ENCODE peak calls at places on chromosomes 6 and 20, in six cellular contexts. One of them, this sample, is unnamed.

GRCh38 chr20:62696431-62696957 is 12.1 kb upstream of the NTSR1 start:
- DNase-seq in GM10248: no peak
- DNase-seq in astrocyte of the spinal cord: no peak
- DNase-seq in foreskin fibroblast: no peak
- DNase-seq in mammary epithelial cell: no peak
- DNase-seq in MCF 10A: no peak
- DNase-seq in this sample: no peak

GRCh38 chr6:41284726-41285125 is 1.8 kb downstream of the TREM1 start:
- DNase-seq in GM10248: no peak
- DNase-seq in astrocyte of the spinal cord: no peak
- DNase-seq in foreskin fibroblast: peak
- DNase-seq in mammary epithelial cell: peak
- DNase-seq in MCF 10A: peak
- DNase-seq in this sample: peak

GRCh38 chr20:21702553-21703467 is 2.7 kb upstream of the PAX1 start:
- DNase-seq in GM10248: peak
- DNase-seq in astrocyte of the spinal cord: peak
- DNase-seq in foreskin fibroblast: peak
- DNase-seq in mammary epithelial cell: peak
- DNase-seq in MCF 10A: no peak
- DNase-seq in this sample: peak

GRCh38 chr20:57395111-57395959 is 4.1 kb downstream of the RBM38 start:
- DNase-seq in GM10248: no peak
- DNase-seq in astrocyte of the spinal cord: peak
- DNase-seq in foreskin fibroblast: peak
- DNase-seq in mammary epithelial cell: peak
- DNase-seq in MCF 10A: peak
- DNase-seq in this sample: peak

GRCh38 chr6:56733298-56733697 is 90.6 kb upstream of the DST start:
- DNase-seq in GM10248: no peak
- DNase-seq in astrocyte of the spinal cord: no peak
- DNase-seq in foreskin fibroblast: no peak
- DNase-seq in mammary epithelial cell: no peak
- DNase-seq in MCF 10A: no peak
- DNase-seq in this sample: no peak

GRCh38 chr20:16417001-16417400 is 156.2 kb downstream of the KIF16B start:
- DNase-seq in GM10248: no peak
- DNase-seq in astrocyte of the spinal cord: no peak
- DNase-seq in foreskin fibroblast: no peak
- DNase-seq in mammary epithelial cell: no peak
- DNase-seq in MCF 10A: no peak
- DNase-seq in this sample: no peak

GRCh38 chr6:145148392-145149175 is 586.7 kb downstream of the EPM2A start:
- DNase-seq in GM10248: no peak
- DNase-seq in astrocyte of the spinal cord: peak
- DNase-seq in foreskin fibroblast: peak
- DNase-seq in mammary epithelial cell: peak
- DNase-seq in MCF 10A: peak
- DNase-seq in this sample: peak

GRCh38 chr6:170212956-170213636 is 77.8 kb downstream of the DLL1 start:
- DNase-seq in GM10248: no peak
- DNase-seq in astrocyte of the spinal cord: no peak
- DNase-seq in foreskin fibroblast: no peak
- DNase-seq in mammary epithelial cell: no peak
- DNase-seq in MCF 10A: no peak
- DNase-seq in this sample: no peak

GRCh38 chr6:34951741-34952140 is 62.7 kb downstream of the ANKS1A start:
- DNase-seq in GM10248: no peak
- DNase-seq in astrocyte of the spinal cord: no peak
- DNase-seq in foreskin fibroblast: no peak
- DNase-seq in mammary epithelial cell: no peak
- DNase-seq in MCF 10A: no peak
- DNase-seq in this sample: no peak

GRCh38 chr6:121823437-121823851 is 388.0 kb downstream of the GJA1 start:
- DNase-seq in GM10248: no peak
- DNase-seq in astrocyte of the spinal cord: peak
- DNase-seq in foreskin fibroblast: peak
- DNase-seq in mammary epithelial cell: no peak
- DNase-seq in MCF 10A: no peak
- DNase-seq in this sample: peak

GRCh38 chr20:47233333-47234188 is 122.9 kb downstream of the ZMYND8 start:
- DNase-seq in GM10248: no peak
- DNase-seq in astrocyte of the spinal cord: peak
- DNase-seq in foreskin fibroblast: no peak
- DNase-seq in mammary epithelial cell: no peak
- DNase-seq in MCF 10A: no peak
- DNase-seq in this sample: peak

GRCh38 chr20:58921564-58921963 is 59.5 kb upstream of the NELFCD start:
- DNase-seq in GM10248: no peak
- DNase-seq in astrocyte of the spinal cord: no peak
- DNase-seq in foreskin fibroblast: no peak
- DNase-seq in mammary epithelial cell: no peak
- DNase-seq in MCF 10A: no peak
- DNase-seq in this sample: no peak

GRCh38 chr6:157669747-157670216 is 153.3 kb upstream of the SNX9 start:
- DNase-seq in GM10248: no peak
- DNase-seq in astrocyte of the spinal cord: peak
- DNase-seq in foreskin fibroblast: peak
- DNase-seq in mammary epithelial cell: peak
- DNase-seq in MCF 10A: peak
- DNase-seq in this sample: peak

GRCh38 chr6:111952326-111952725 is 79.1 kb upstream of the FYN start:
- DNase-seq in GM10248: no peak
- DNase-seq in astrocyte of the spinal cord: no peak
- DNase-seq in foreskin fibroblast: no peak
- DNase-seq in mammary epithelial cell: no peak
- DNase-seq in MCF 10A: no peak
- DNase-seq in this sample: peak

GRCh38 chr20:13552061-13552460 is 86.7 kb downstream of the TASP1 start:
- DNase-seq in GM10248: no peak
- DNase-seq in astrocyte of the spinal cord: peak
- DNase-seq in foreskin fibroblast: no peak
- DNase-seq in mammary epithelial cell: no peak
- DNase-seq in MCF 10A: no peak
- DNase-seq in this sample: no peak

GRCh38 chr6:45965787-45966186 is 49.9 kb downstream of the CLIC5 start:
- DNase-seq in GM10248: no peak
- DNase-seq in astrocyte of the spinal cord: peak
- DNase-seq in foreskin fibroblast: no peak
- DNase-seq in mammary epithelial cell: peak
- DNase-seq in MCF 10A: peak
- DNase-seq in this sample: peak

GRCh38 chr6:143774347-143774746 is 68.8 kb upstream of the LTV1 start:
- DNase-seq in GM10248: no peak
- DNase-seq in astrocyte of the spinal cord: no peak
- DNase-seq in foreskin fibroblast: no peak
- DNase-seq in mammary epithelial cell: no peak
- DNase-seq in MCF 10A: no peak
- DNase-seq in this sample: no peak

GRCh38 chr6:10384719-10385511 is 30.0 kb downstream of the TFAP2A start:
- DNase-seq in GM10248: no peak
- DNase-seq in astrocyte of the spinal cord: no peak
- DNase-seq in foreskin fibroblast: no peak
- DNase-seq in mammary epithelial cell: no peak
- DNase-seq in MCF 10A: no peak
- DNase-seq in this sample: no peak

GRCh38 chr6:4653141-4653540 is 123.1 kb upstream of the CDYL start:
- DNase-seq in GM10248: no peak
- DNase-seq in astrocyte of the spinal cord: no peak
- DNase-seq in foreskin fibroblast: no peak
- DNase-seq in mammary epithelial cell: no peak
- DNase-seq in MCF 10A: no peak
- DNase-seq in this sample: no peak

GRCh38 chr6:165777680-165778079 is 114.6 kb upstream of the PDE10A start:
- DNase-seq in GM10248: no peak
- DNase-seq in astrocyte of the spinal cord: no peak
- DNase-seq in foreskin fibroblast: no peak
- DNase-seq in mammary epithelial cell: no peak
- DNase-seq in MCF 10A: no peak
- DNase-seq in this sample: no peak

GRCh38 chr6:130602151-130602770 is 224.9 kb upstream of the SMLR1 start:
- DNase-seq in GM10248: no peak
- DNase-seq in astrocyte of the spinal cord: peak
- DNase-seq in foreskin fibroblast: peak
- DNase-seq in mammary epithelial cell: peak
- DNase-seq in MCF 10A: peak
- DNase-seq in this sample: peak

GRCh38 chr6:136527831-136528230 is 22.4 kb downstream of the MAP7 start:
- DNase-seq in GM10248: no peak
- DNase-seq in astrocyte of the spinal cord: no peak
- DNase-seq in foreskin fibroblast: peak
- DNase-seq in mammary epithelial cell: no peak
- DNase-seq in MCF 10A: no peak
- DNase-seq in this sample: no peak

GRCh38 chr6:136525586-136526195 is 24.5 kb downstream of the MAP7 start:
- DNase-seq in GM10248: no peak
- DNase-seq in astrocyte of the spinal cord: no peak
- DNase-seq in foreskin fibroblast: no peak
- DNase-seq in mammary epithelial cell: peak
- DNase-seq in MCF 10A: no peak
- DNase-seq in this sample: no peak

GRCh38 chr6:136524936-136525413 is 25.2 kb downstream of the MAP7 start:
- DNase-seq in GM10248: no peak
- DNase-seq in astrocyte of the spinal cord: no peak
- DNase-seq in foreskin fibroblast: no peak
- DNase-seq in mammary epithelial cell: no peak
- DNase-seq in MCF 10A: no peak
- DNase-seq in this sample: no peak

GRCh38 chr6:136526937-136527336 is 23.3 kb downstream of the MAP7 start:
- DNase-seq in GM10248: no peak
- DNase-seq in astrocyte of the spinal cord: no peak
- DNase-seq in foreskin fibroblast: no peak
- DNase-seq in mammary epithelial cell: no peak
- DNase-seq in MCF 10A: no peak
- DNase-seq in this sample: no peak

DNA sequence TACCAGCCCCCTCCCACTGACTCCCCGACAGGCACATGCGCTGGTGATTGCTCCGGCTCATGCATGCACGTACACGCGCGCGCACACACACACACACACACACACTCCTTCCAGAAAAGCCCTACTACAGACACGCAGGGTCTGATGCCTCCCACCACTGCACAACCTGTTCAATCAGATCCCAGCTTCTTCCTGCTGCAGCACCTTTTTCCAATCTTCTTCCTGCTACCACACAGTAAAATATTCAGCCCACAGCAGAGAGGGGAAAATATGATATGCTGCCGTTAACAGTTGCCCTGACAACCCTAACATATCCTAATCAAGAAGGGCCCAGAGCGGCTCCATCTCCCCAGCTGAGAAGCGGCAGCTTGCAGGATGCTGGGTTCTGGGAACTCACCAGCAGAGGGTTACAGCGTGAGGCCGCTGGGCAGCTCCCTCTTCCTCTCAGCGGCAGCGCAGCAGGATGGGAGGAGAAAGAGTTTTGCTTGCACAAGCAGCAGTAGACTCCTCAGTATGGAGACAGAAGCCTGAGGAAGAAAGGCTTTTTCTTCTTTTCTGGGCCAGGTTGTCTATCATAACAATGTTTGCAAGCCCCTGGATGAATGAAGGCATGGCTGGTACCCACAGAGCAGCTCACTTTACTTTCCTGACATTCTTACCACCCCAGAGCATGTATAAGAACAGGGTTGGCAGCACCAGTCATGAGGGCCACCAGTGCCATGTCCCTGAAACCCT is 23.9 kb downstream of the MAP7 start:
- DNase-seq in GM10248: peak
- DNase-seq in astrocyte of the spinal cord: peak
- DNase-seq in foreskin fibroblast: peak
- DNase-seq in mammary epithelial cell: peak
- DNase-seq in MCF 10A: no peak
- DNase-seq in this sample: peak
- TF ChIP-seq CTCF in GM10248: no peak
- TF ChIP-seq CTCF in astrocyte of the spinal cord: peak
- TF ChIP-seq CTCF in foreskin fibroblast: peak
- TF ChIP-seq CTCF in mammary epithelial cell: peak
- TF ChIP-seq CTCF in MCF 10A: no peak
- TF ChIP-seq CTCF in this sample: peak

DNA sequence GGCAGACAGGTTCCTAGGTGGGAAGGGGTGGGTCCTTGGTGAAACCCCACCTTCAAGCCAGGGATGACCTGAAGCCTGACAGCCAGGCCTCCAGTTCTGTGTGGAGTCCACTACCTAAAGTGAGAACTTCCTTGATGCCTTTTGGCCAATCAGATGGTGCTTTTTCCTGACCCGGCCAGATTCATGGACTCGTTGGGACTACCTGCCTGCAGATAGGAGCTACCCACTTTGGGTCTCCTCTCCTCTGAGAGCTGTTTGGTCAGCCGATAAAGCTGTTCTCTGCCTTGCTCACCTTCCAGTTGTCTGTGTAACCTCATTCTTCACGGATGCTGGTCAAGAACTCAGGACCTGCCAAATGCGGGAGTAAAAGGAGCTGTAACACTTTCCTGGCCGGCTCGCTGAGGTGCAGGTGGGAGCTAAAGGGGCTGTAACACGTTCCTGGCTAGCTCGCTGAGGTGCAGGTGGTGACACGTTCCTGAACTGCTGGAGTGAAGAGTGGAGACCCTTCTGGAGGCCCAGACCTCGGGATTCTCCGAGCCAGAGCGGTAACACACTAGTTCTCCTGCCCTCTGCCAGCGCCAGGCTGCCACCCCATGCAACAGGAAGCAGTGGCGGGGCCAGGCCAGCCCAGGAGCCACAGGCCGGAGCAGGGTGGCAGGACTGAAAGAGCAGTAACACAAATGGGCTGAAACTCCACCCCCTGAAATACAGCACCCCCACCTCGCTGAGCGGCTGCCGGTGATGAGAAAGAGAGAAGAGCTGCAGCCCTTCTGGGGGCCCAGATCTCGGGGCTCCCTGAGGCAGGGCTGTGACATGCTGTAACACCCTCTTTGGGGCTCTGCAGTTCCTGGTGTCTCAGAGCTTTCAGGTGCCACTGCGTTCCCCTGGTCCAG is 13.6 kb upstream of the DBNDD2 start:
- DNase-seq in GM10248: no peak
- DNase-seq in astrocyte of the spinal cord: no peak
- DNase-seq in foreskin fibroblast: no peak
- DNase-seq in mammary epithelial cell: no peak
- DNase-seq in MCF 10A: no peak
- DNase-seq in this sample: no peak
- TF ChIP-seq CTCF in GM10248: no peak
- TF ChIP-seq CTCF in astrocyte of the spinal cord: no peak
- TF ChIP-seq CTCF in foreskin fibroblast: no peak
- TF ChIP-seq CTCF in mammary epithelial cell: no peak
- TF ChIP-seq CTCF in MCF 10A: no peak
- TF ChIP-seq CTCF in this sample: no peak

GRCh38 chr20:40535816-40536215 is 153.2 kb downstream of the MAFB start:
- DNase-seq in GM10248: no peak
- DNase-seq in astrocyte of the spinal cord: no peak
- DNase-seq in foreskin fibroblast: no peak
- DNase-seq in mammary epithelial cell: no peak
- DNase-seq in MCF 10A: no peak
- DNase-seq in this sample: no peak

GRCh38 chr20:40536866-40537265 is 152.2 kb downstream of the MAFB start:
- DNase-seq in GM10248: no peak
- DNase-seq in astrocyte of the spinal cord: no peak
- DNase-seq in foreskin fibroblast: no peak
- DNase-seq in mammary epithelial cell: peak
- DNase-seq in MCF 10A: peak
- DNase-seq in this sample: no peak

GRCh38 chr20:40532103-40532502 is 156.9 kb downstream of the MAFB start:
- DNase-seq in GM10248: no peak
- DNase-seq in astrocyte of the spinal cord: no peak
- DNase-seq in foreskin fibroblast: no peak
- DNase-seq in mammary epithelial cell: peak
- DNase-seq in MCF 10A: peak
- DNase-seq in this sample: peak
- TF ChIP-seq CTCF in GM10248: no peak
- TF ChIP-seq CTCF in astrocyte of the spinal cord: peak
- TF ChIP-seq CTCF in foreskin fibroblast: no peak
- TF ChIP-seq CTCF in mammary epithelial cell: peak
- TF ChIP-seq CTCF in MCF 10A: peak
- TF ChIP-seq CTCF in this sample: peak

GRCh38 chr20:31788578-31788977 is 30.6 kb upstream of the MYLK2 start:
- DNase-seq in GM10248: no peak
- DNase-seq in astrocyte of the spinal cord: no peak
- DNase-seq in foreskin fibroblast: peak
- DNase-seq in mammary epithelial cell: peak
- DNase-seq in MCF 10A: peak
- DNase-seq in this sample: peak
- TF ChIP-seq CTCF in GM10248: no peak
- TF ChIP-seq CTCF in astrocyte of the spinal cord: no peak
- TF ChIP-seq CTCF in foreskin fibroblast: no peak
- TF ChIP-seq CTCF in mammary epithelial cell: no peak
- TF ChIP-seq CTCF in MCF 10A: no peak
- TF ChIP-seq CTCF in this sample: no peak

This sample was measured in choroid plexus epithelial cell.